ENCODE peak calls at places on chromosomes 4 and X, in four cellular contexts. S is heart right ventricle, V is breast epithelium, W is memory B cell. U is an unnamed sample.
A peak's percentile ranks its signal among the peaks of the same experiment; 100 is the strongest.

GRCh38 chrX:2577844-2578444 is 77.2 kb upstream of the DHRSX start:
- DNase-seq in W (no peak), S (no peak), V (no peak), U (no peak)

GRCh38 chr4:38870098-38870850 is 2.7 kb downstream of the FAM114A1 start:
- DNase-seq in V (no peak), W (no peak), S (no peak), U (no peak)

GRCh38 chr4:142262956-142263355 is 583.1 kb downstream of the INPP4B start:
- DNase-seq in W (no peak), S (no peak), V (no peak), U (no peak)

GRCh38 chr4:38860788-38861424 is 4.3 kb upstream of the TLR6 start:
- DNase-seq in V (no peak), W (peak; percentile 62), S (peak; percentile 20), U (peak; percentile 33)

GRCh38 chrX:23515028-23515427 is 152.3 kb upstream of the PRDX4 start:
- DNase-seq in W (no peak), S (no peak), V (no peak), U (no peak)

GRCh38 chr4:22515888-22516541 is at the start of gene ADGRA3:
- DNase-seq in V (peak; percentile 67), W (no peak), S (peak; percentile 71), U (peak; percentile 57)

GRCh38 chr4:6420036-6420435 is 52.4 kb downstream of the PPP2R2C start:
- DNase-seq in W (no peak), V (no peak), S (no peak), U (no peak)

GRCh38 chr4:3248811-3249661 is at the start of gene MSANTD1:
- DNase-seq in V (no peak), S (no peak), W (no peak), U (peak; percentile 69)

GRCh38 chr4:93384211-93384610 is 444.3 kb upstream of the ATOH1 start:
- DNase-seq in V (no peak), S (no peak), W (no peak), U (peak; percentile 17)

U was measured in fibroblast of lung.